ENCODE peak calls at places on chromosomes 3 and 15, in ten cellular contexts. One of them, this sample, is unnamed.

GRCh38 chr3:136070334-136070733 is 104.8 kb downstream of the PPP2R3A start:
- DNase-seq in fibroblast of lung: peak; percentile 90
- DNase-seq in ovary: no peak
- DNase-seq in kidney epithelial cell: peak; percentile 32
- DNase-seq in brain microvascular endothelial cell: peak; percentile 65
- DNase-seq in body of pancreas: no peak
- DNase-seq in neural progenitor cell: no peak
- DNase-seq in psoas muscle: no peak
- DNase-seq in fibroblast of mammary gland: peak; percentile 90
- DNase-seq in choroid plexus epithelial cell: peak; percentile 73
- DNase-seq in this sample: peak; percentile 86

GRCh38 chr3:45929042-45929679 is 14.1 kb upstream of the CXCR6 start:
- DNase-seq in fibroblast of lung: no peak
- DNase-seq in ovary: no peak
- DNase-seq in kidney epithelial cell: no peak
- DNase-seq in brain microvascular endothelial cell: no peak
- DNase-seq in body of pancreas: peak; percentile 26
- DNase-seq in neural progenitor cell: peak; percentile 57
- DNase-seq in psoas muscle: peak; percentile 4
- DNase-seq in fibroblast of mammary gland: peak; percentile 31
- DNase-seq in choroid plexus epithelial cell: peak; percentile 50
- DNase-seq in this sample: no peak

GRCh38 chr3:14289590-14290453 is 111.2 kb downstream of the LSM3 start:
- DNase-seq in fibroblast of lung: peak; percentile 94
- DNase-seq in ovary: no peak
- DNase-seq in kidney epithelial cell: peak; percentile 92
- DNase-seq in brain microvascular endothelial cell: peak; percentile 84
- DNase-seq in body of pancreas: no peak
- DNase-seq in neural progenitor cell: no peak
- DNase-seq in psoas muscle: no peak
- DNase-seq in fibroblast of mammary gland: peak; percentile 88
- DNase-seq in choroid plexus epithelial cell: peak; percentile 97
- DNase-seq in this sample: peak; percentile 94

GRCh38 chr15:89674526-89674925 is 4.6 kb downstream of the PLIN1 start:
- DNase-seq in fibroblast of lung: no peak
- DNase-seq in ovary: no peak
- DNase-seq in kidney epithelial cell: no peak
- DNase-seq in brain microvascular endothelial cell: no peak
- DNase-seq in body of pancreas: no peak
- DNase-seq in neural progenitor cell: no peak
- DNase-seq in psoas muscle: no peak
- DNase-seq in fibroblast of mammary gland: no peak
- DNase-seq in choroid plexus epithelial cell: peak; percentile 12
- DNase-seq in this sample: no peak

GRCh38 chr3:37029111-37029510 is 35.8 kb downstream of the MLH1 start:
- DNase-seq in fibroblast of lung: no peak
- DNase-seq in ovary: no peak
- DNase-seq in kidney epithelial cell: no peak
- DNase-seq in brain microvascular endothelial cell: no peak
- DNase-seq in body of pancreas: no peak
- DNase-seq in neural progenitor cell: no peak
- DNase-seq in psoas muscle: no peak
- DNase-seq in fibroblast of mammary gland: no peak
- DNase-seq in choroid plexus epithelial cell: peak; percentile 22
- DNase-seq in this sample: no peak

GRCh38 chr3:12772462-12772861 is 13.4 kb upstream of the TMEM40 start:
- DNase-seq in fibroblast of lung: no peak
- DNase-seq in ovary: no peak
- DNase-seq in kidney epithelial cell: no peak
- DNase-seq in brain microvascular endothelial cell: no peak
- DNase-seq in body of pancreas: no peak
- DNase-seq in neural progenitor cell: no peak
- DNase-seq in psoas muscle: no peak
- DNase-seq in fibroblast of mammary gland: no peak
- DNase-seq in choroid plexus epithelial cell: no peak
- DNase-seq in this sample: no peak

GRCh38 chr15:57890351-57890750 is 175.2 kb downstream of the ALDH1A2 start:
- DNase-seq in fibroblast of lung: peak; percentile 77
- DNase-seq in ovary: no peak
- DNase-seq in kidney epithelial cell: no peak
- DNase-seq in brain microvascular endothelial cell: peak; percentile 44
- DNase-seq in body of pancreas: no peak
- DNase-seq in neural progenitor cell: no peak
- DNase-seq in psoas muscle: no peak
- DNase-seq in fibroblast of mammary gland: no peak
- DNase-seq in choroid plexus epithelial cell: peak; percentile 9
- DNase-seq in this sample: no peak

GRCh38 chr3:42692667-42693529 is 7.6 kb downstream of the KLHL40 start:
- DNase-seq in fibroblast of lung: no peak
- DNase-seq in ovary: peak; percentile 5
- DNase-seq in kidney epithelial cell: no peak
- DNase-seq in brain microvascular endothelial cell: no peak
- DNase-seq in body of pancreas: no peak
- DNase-seq in neural progenitor cell: no peak
- DNase-seq in psoas muscle: no peak
- DNase-seq in fibroblast of mammary gland: no peak
- DNase-seq in choroid plexus epithelial cell: no peak
- DNase-seq in this sample: no peak

GRCh38 chr3:69541823-69542264 is 156.0 kb upstream of the FRMD4B start:
- DNase-seq in fibroblast of lung: no peak
- DNase-seq in ovary: peak; percentile 40
- DNase-seq in kidney epithelial cell: no peak
- DNase-seq in brain microvascular endothelial cell: no peak
- DNase-seq in body of pancreas: no peak
- DNase-seq in neural progenitor cell: no peak
- DNase-seq in psoas muscle: no peak
- DNase-seq in fibroblast of mammary gland: no peak
- DNase-seq in choroid plexus epithelial cell: no peak
- DNase-seq in this sample: no peak

GRCh38 chr15:29097168-29097567 is 172.5 kb downstream of the NSMCE3 start:
- DNase-seq in fibroblast of lung: no peak
- DNase-seq in ovary: no peak
- DNase-seq in kidney epithelial cell: no peak
- DNase-seq in brain microvascular endothelial cell: no peak
- DNase-seq in body of pancreas: no peak
- DNase-seq in neural progenitor cell: no peak
- DNase-seq in psoas muscle: no peak
- DNase-seq in fibroblast of mammary gland: no peak
- DNase-seq in choroid plexus epithelial cell: no peak
- DNase-seq in this sample: no peak

GRCh38 chr15:96327155-96327741 is 3.3 kb upstream of the NR2F2 start:
- DNase-seq in fibroblast of lung: peak; percentile 92
- DNase-seq in ovary: no peak
- DNase-seq in kidney epithelial cell: peak; percentile 66
- DNase-seq in brain microvascular endothelial cell: peak; percentile 72
- DNase-seq in body of pancreas: peak; percentile 44
- DNase-seq in neural progenitor cell: peak; percentile 75
- DNase-seq in psoas muscle: no peak
- DNase-seq in fibroblast of mammary gland: peak; percentile 92
- DNase-seq in choroid plexus epithelial cell: peak; percentile 96
- DNase-seq in this sample: peak; percentile 72
- H3K4me3 ChIP-seq in fibroblast of lung: peak overlapping the region; percentile 75
- H3K4me3 ChIP-seq in ovary: peak overlapping the region; percentile 73
- H3K4me3 ChIP-seq in kidney epithelial cell: peak overlapping the region; percentile 82
- H3K4me3 ChIP-seq in brain microvascular endothelial cell: peak overlapping the region; percentile 94
- H3K4me3 ChIP-seq in body of pancreas: peak overlapping the region; percentile 28
- H3K4me3 ChIP-seq in neural progenitor cell: peak overlapping the region; percentile 74
- H3K4me3 ChIP-seq in psoas muscle: peak overlapping the region; percentile 92
- H3K4me3 ChIP-seq in fibroblast of mammary gland: peak overlapping the region; percentile 90
- H3K4me3 ChIP-seq in choroid plexus epithelial cell: peak overlapping the region; percentile 75
- H3K4me3 ChIP-seq in this sample: peak overlapping the region; percentile 68

DNA sequence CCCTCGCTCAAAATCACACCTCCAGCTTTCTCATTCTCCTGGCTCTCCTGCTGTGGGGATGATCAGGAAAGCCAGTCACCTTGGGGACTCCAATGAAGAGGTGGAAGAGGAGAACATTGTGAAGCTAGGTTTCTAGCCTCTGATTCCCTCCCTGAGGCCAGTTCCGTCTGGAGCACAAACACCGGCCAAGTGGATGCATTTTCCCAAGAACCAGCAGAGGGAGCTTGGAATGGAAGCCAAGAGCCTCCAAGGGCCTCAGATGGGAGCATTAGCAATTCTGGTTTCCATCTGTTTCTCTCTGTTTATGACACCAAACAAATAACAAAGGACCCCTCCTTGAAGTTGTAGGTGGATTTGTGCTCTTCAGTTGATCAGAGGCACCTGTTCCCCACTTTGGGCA is 40.6 kb upstream of the NMNAT3 start:
- DNase-seq in fibroblast of lung: peak; percentile 47
- DNase-seq in ovary: peak; percentile 53
- DNase-seq in kidney epithelial cell: no peak
- DNase-seq in brain microvascular endothelial cell: peak; percentile 65
- DNase-seq in body of pancreas: peak; percentile 71
- DNase-seq in neural progenitor cell: peak; percentile 74
- DNase-seq in psoas muscle: peak; percentile 53
- DNase-seq in fibroblast of mammary gland: peak; percentile 45
- DNase-seq in choroid plexus epithelial cell: peak; percentile 84
- DNase-seq in this sample: no peak
- TF ChIP-seq CTCF in fibroblast of lung: peak; percentile 68
- TF ChIP-seq CTCF in ovary: peak; percentile 52
- TF ChIP-seq CTCF in kidney epithelial cell: peak; percentile 81
- TF ChIP-seq CTCF in brain microvascular endothelial cell: peak; percentile 92
- TF ChIP-seq CTCF in body of pancreas: peak; percentile 60
- TF ChIP-seq CTCF in neural progenitor cell: peak; percentile 66
- TF ChIP-seq CTCF in psoas muscle: peak; percentile 38
- TF ChIP-seq CTCF in fibroblast of mammary gland: peak; percentile 58
- TF ChIP-seq CTCF in choroid plexus epithelial cell: peak; percentile 93
- TF ChIP-seq CTCF in this sample: peak; percentile 56

GRCh38 chr3:49026536-49026935 is 2.7 kb downstream of the IMPDH2 start:
- DNase-seq in fibroblast of lung: no peak
- DNase-seq in ovary: peak; percentile 26
- DNase-seq in kidney epithelial cell: no peak
- DNase-seq in brain microvascular endothelial cell: no peak
- DNase-seq in body of pancreas: no peak
- DNase-seq in neural progenitor cell: no peak
- DNase-seq in psoas muscle: no peak
- DNase-seq in fibroblast of mammary gland: no peak
- DNase-seq in choroid plexus epithelial cell: no peak
- DNase-seq in this sample: no peak
- H3K4me3 ChIP-seq in fibroblast of lung: no peak overlapping the region
- H3K4me3 ChIP-seq in ovary: no peak overlapping the region
- H3K4me3 ChIP-seq in kidney epithelial cell: no peak overlapping the region
- H3K4me3 ChIP-seq in brain microvascular endothelial cell: no peak overlapping the region
- H3K4me3 ChIP-seq in body of pancreas: no peak overlapping the region
- H3K4me3 ChIP-seq in neural progenitor cell: no peak overlapping the region
- H3K4me3 ChIP-seq in psoas muscle: no peak overlapping the region
- H3K4me3 ChIP-seq in fibroblast of mammary gland: no peak overlapping the region
- H3K4me3 ChIP-seq in choroid plexus epithelial cell: no peak overlapping the region
- H3K4me3 ChIP-seq in this sample: no peak overlapping the region

GRCh38 chr3:195013962-195014361 is 257.0 kb downstream of the XXYLT1 start:
- DNase-seq in fibroblast of lung: no peak
- DNase-seq in ovary: no peak
- DNase-seq in kidney epithelial cell: no peak
- DNase-seq in brain microvascular endothelial cell: no peak
- DNase-seq in body of pancreas: no peak
- DNase-seq in neural progenitor cell: no peak
- DNase-seq in psoas muscle: no peak
- DNase-seq in fibroblast of mammary gland: no peak
- DNase-seq in choroid plexus epithelial cell: no peak
- DNase-seq in this sample: no peak
- TF ChIP-seq CTCF in fibroblast of lung: no peak
- TF ChIP-seq CTCF in ovary: no peak
- TF ChIP-seq CTCF in kidney epithelial cell: no peak
- TF ChIP-seq CTCF in brain microvascular endothelial cell: no peak
- TF ChIP-seq CTCF in body of pancreas: no peak
- TF ChIP-seq CTCF in neural progenitor cell: no peak
- TF ChIP-seq CTCF in psoas muscle: no peak
- TF ChIP-seq CTCF in fibroblast of mammary gland: no peak
- TF ChIP-seq CTCF in choroid plexus epithelial cell: no peak
- TF ChIP-seq CTCF in this sample: no peak

GRCh38 chr15:81091889-81092558 is 42.0 kb upstream of the CFAP161 start:
- DNase-seq in fibroblast of lung: peak; percentile 95
- DNase-seq in ovary: peak; percentile 22
- DNase-seq in kidney epithelial cell: peak; percentile 43
- DNase-seq in brain microvascular endothelial cell: peak; percentile 92
- DNase-seq in body of pancreas: peak; percentile 75
- DNase-seq in neural progenitor cell: no peak
- DNase-seq in psoas muscle: peak; percentile 63
- DNase-seq in fibroblast of mammary gland: peak; percentile 98
- DNase-seq in choroid plexus epithelial cell: peak; percentile 98
- DNase-seq in this sample: peak; percentile 93

GRCh38 chr15:81096398-81096797 is 37.7 kb upstream of the CFAP161 start:
- DNase-seq in fibroblast of lung: no peak
- DNase-seq in ovary: no peak
- DNase-seq in kidney epithelial cell: no peak
- DNase-seq in brain microvascular endothelial cell: no peak
- DNase-seq in body of pancreas: no peak
- DNase-seq in neural progenitor cell: no peak
- DNase-seq in psoas muscle: no peak
- DNase-seq in fibroblast of mammary gland: no peak
- DNase-seq in choroid plexus epithelial cell: no peak
- DNase-seq in this sample: no peak

GRCh38 chr15:81095690-81096365 is 38.2 kb upstream of the CFAP161 start:
- DNase-seq in fibroblast of lung: no peak
- DNase-seq in ovary: no peak
- DNase-seq in kidney epithelial cell: no peak
- DNase-seq in brain microvascular endothelial cell: no peak
- DNase-seq in body of pancreas: no peak
- DNase-seq in neural progenitor cell: no peak
- DNase-seq in psoas muscle: no peak
- DNase-seq in fibroblast of mammary gland: no peak
- DNase-seq in choroid plexus epithelial cell: no peak
- DNase-seq in this sample: no peak

GRCh38 chr15:81093961-81094360 is 40.1 kb upstream of the CFAP161 start:
- DNase-seq in fibroblast of lung: no peak
- DNase-seq in ovary: no peak
- DNase-seq in kidney epithelial cell: no peak
- DNase-seq in brain microvascular endothelial cell: no peak
- DNase-seq in body of pancreas: no peak
- DNase-seq in neural progenitor cell: no peak
- DNase-seq in psoas muscle: no peak
- DNase-seq in fibroblast of mammary gland: no peak
- DNase-seq in choroid plexus epithelial cell: no peak
- DNase-seq in this sample: no peak

DNA sequence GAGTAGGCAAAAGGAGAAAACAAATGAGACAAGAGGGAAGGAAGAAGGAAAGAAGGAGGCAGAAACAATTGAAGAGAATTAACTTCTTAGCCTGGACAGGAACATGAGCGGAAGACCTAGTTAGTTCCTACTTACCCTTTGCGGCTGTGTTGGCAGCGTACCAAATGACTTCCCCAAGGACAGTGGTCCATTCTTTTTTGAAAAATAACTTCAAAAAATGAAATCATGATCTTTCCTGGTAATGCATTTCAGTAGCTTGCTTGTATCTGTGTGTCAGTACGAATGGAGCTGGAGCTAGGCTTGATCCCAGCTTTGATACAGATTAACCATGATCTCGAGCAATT is 41.5 kb upstream of the CFAP161 start:
- DNase-seq in fibroblast of lung: no peak
- DNase-seq in ovary: peak; percentile 41
- DNase-seq in kidney epithelial cell: no peak
- DNase-seq in brain microvascular endothelial cell: peak; percentile 25
- DNase-seq in body of pancreas: peak; percentile 43
- DNase-seq in neural progenitor cell: no peak
- DNase-seq in psoas muscle: peak; percentile 61
- DNase-seq in fibroblast of mammary gland: no peak
- DNase-seq in choroid plexus epithelial cell: no peak
- DNase-seq in this sample: no peak
- H3K4me3 ChIP-seq in fibroblast of lung: peak overlapping the region; percentile 6
- H3K4me3 ChIP-seq in ovary: no peak overlapping the region
- H3K4me3 ChIP-seq in kidney epithelial cell: no peak overlapping the region
- H3K4me3 ChIP-seq in brain microvascular endothelial cell: no peak overlapping the region
- H3K4me3 ChIP-seq in body of pancreas: no peak overlapping the region
- H3K4me3 ChIP-seq in neural progenitor cell: no peak overlapping the region
- H3K4me3 ChIP-seq in psoas muscle: peak overlapping the region; percentile 42
- H3K4me3 ChIP-seq in fibroblast of mammary gland: no peak overlapping the region
- H3K4me3 ChIP-seq in choroid plexus epithelial cell: peak overlapping the region; percentile 9
- H3K4me3 ChIP-seq in this sample: no peak overlapping the region

This sample was measured in BJ.